ENCODE peak calls at places on chromosomes 11 and 22, in ten cellular contexts. P is adrenal gland; Q is amniotic stem cell; O is A549; C is iPS DF 6.9; W is NAMALWA; Z is Caco-2; K is activated naive CD8-positive, alpha-beta T cell treated with anti-CD3 and anti-CD28 coated beads, Interleukin-2, amount 50 U/mL, for 16 hours; R is GM12891; I is RWPE1. F is an unnamed sample.

GRCh38 chr11:12280838-12281565 is 96.4 kb upstream of the PARVA start:
- DNase-seq in K (no peak), I (no peak), C (no peak), Q (no peak), Z (no peak), P (no peak), W (no peak), O (no peak), R (no peak), F (peak; percentile 5)

GRCh38 chr11:29166306-29166705 is 850.5 kb downstream of the KCNA4 start:
- DNase-seq in K (no peak), Z (no peak), W (no peak), O (no peak), I (no peak), Q (no peak), R (no peak), C (no peak), P (no peak), F (no peak)

GRCh38 chr22:42644422-42645340 is 4.3 kb upstream of the ATP5MGL start:
- DNase-seq in W (no peak), I (no peak), C (no peak), P (no peak), O (no peak), Z (no peak), Q (no peak), K (no peak), R (no peak), F (no peak)

GRCh38 chr11:35058318-35058717 is 80.7 kb upstream of the CD44 start:
- DNase-seq in Q (no peak), W (no peak), C (no peak), O (no peak), K (no peak), R (no peak), I (no peak), Z (no peak), P (no peak), F (no peak)

GRCh38 chr11:19715373-19715772 is 2.7 kb downstream of the NAV2 start:
- DNase-seq in R (no peak), P (peak; percentile 17), O (peak; percentile 70), I (no peak), C (no peak), Q (peak; percentile 63), Z (no peak), K (no peak), W (no peak), F (no peak)

GRCh38 chr11:108522318-108522717 is 24.1 kb upstream of the POGLUT3 start:
- DNase-seq in C (no peak), W (no peak), R (no peak), P (no peak), Z (no peak), I (no peak), O (no peak), Q (no peak), K (no peak), F (no peak)

GRCh38 chr11:46293616-46294015 is 16.2 kb downstream of the CREB3L1 start:
- DNase-seq in Z (no peak), K (no peak), R (no peak), W (no peak), O (no peak), C (no peak), P (no peak), I (no peak), Q (peak; percentile 82), F (no peak)

GRCh38 chr11:83441171-83441570 is 155.0 kb upstream of the CCDC90B start:
- DNase-seq in C (no peak), O (no peak), I (no peak), R (no peak), K (no peak), P (no peak), Z (no peak), Q (no peak), W (no peak), F (no peak)

GRCh38 chr11:76169473-76169881 is 36.8 kb downstream of the WNT11 start:
- DNase-seq in O (no peak), K (no peak), W (no peak), C (no peak), Z (no peak), P (no peak), Q (no peak), R (no peak), I (no peak), F (no peak)

GRCh38 chr11:20337526-20338154 is 25.9 kb upstream of the HTATIP2 start:
- DNase-seq in W (peak; percentile 37), Q (no peak), K (no peak), O (peak; percentile 42), P (no peak), Z (peak; percentile 43), C (no peak), R (peak; percentile 12), I (peak; percentile 22), F (no peak)

GRCh38 chr11:119567667-119568582 is 145.0 kb upstream of the THY1 start:
- DNase-seq in C (no peak), Z (no peak), I (no peak), O (peak; percentile 31), K (no peak), Q (peak; percentile 72), P (no peak), W (no peak), R (no peak), F (no peak)

GRCh38 chr11:2521681-2522630 is 77.1 kb downstream of the KCNQ1 start:
- DNase-seq in O (no peak), P (peak; percentile 42), Z (no peak), W (no peak), I (no peak), K (no peak), C (no peak), Q (no peak), R (peak; percentile 14), F (no peak)

GRCh38 chr11:40759341-40759740 is 700.1 kb downstream of the LRRC4C start:
- DNase-seq in C (no peak), W (no peak), K (no peak), I (no peak), Z (no peak), P (no peak), Q (no peak), R (no peak), O (no peak), F (no peak)

GRCh38 chr22:49561976-49562375 is 265.7 kb downstream of the BRD1 start:
- DNase-seq in W (no peak), O (no peak), Q (no peak), K (no peak), Z (no peak), I (no peak), R (no peak), P (no peak), C (no peak), F (no peak)

GRCh38 chr11:27401760-27402316 is 38.8 kb upstream of the CCDC34 start:
- DNase-seq in W (no peak), R (no peak), P (no peak), Z (peak; percentile 10), O (peak; percentile 94), Q (no peak), K (no peak), I (no peak), C (no peak), F (no peak)

GRCh38 chr11:16923987-16924386 is 90.2 kb downstream of the PLEKHA7 start:
- DNase-seq in C (no peak), O (no peak), I (peak; percentile 39), Q (no peak), K (no peak), Z (peak; percentile 80), P (no peak), R (peak; percentile 30), W (no peak), F (no peak)

GRCh38 chr22:26597480-26597879 is 7.5 kb upstream of the TPST2 start:
- DNase-seq in R (no peak), I (no peak), C (no peak), W (no peak), P (no peak), Q (no peak), O (no peak), Z (no peak), K (no peak), F (no peak)

GRCh38 chr11:116742104-116742503 is 30.7 kb downstream of the BUD13 start:
- DNase-seq in W (no peak), K (no peak), P (no peak), O (no peak), Z (no peak), Q (no peak), I (no peak), R (no peak), C (no peak), F (no peak)

GRCh38 chr22:30246962-30247376 is 410 bp upstream of the LIF start:
- DNase-seq in W (no peak), O (no peak), Z (peak; percentile 67), R (no peak), C (no peak), I (no peak), K (no peak), Q (no peak), P (no peak), F (no peak)

GRCh38 chr22:42881982-42882656 is 25.0 kb upstream of the ARFGAP3 start:
- DNase-seq in C (no peak), Q (no peak), P (peak; percentile 92), O (no peak), Z (no peak), I (no peak), R (no peak), W (peak; percentile 68), K (no peak), F (no peak)

GRCh38 chr11:37786214-37786755 is 1188.2 kb upstream of the RAG2 start:
- DNase-seq in P (no peak), R (no peak), O (no peak), K (no peak), W (no peak), I (no peak), Z (no peak), C (no peak), Q (peak; percentile 53), F (no peak)

GRCh38 chr11:77126861-77127673 is 979 bp upstream of the MYO7A start:
- DNase-seq in Z (peak; percentile 84), O (peak; percentile 36), R (peak; percentile 79), W (peak; percentile 44), I (peak; percentile 50), C (peak; percentile 35), P (peak; percentile 55), Q (no peak), K (peak; percentile 17), F (peak; percentile 21)

GRCh38 chr11:61362542-61362875 is 335 bp downstream of the TMEM138 start:
- DNase-seq in I (peak; percentile 47), O (peak; percentile 48), K (no peak), Z (peak; percentile 39), R (no peak), Q (peak; percentile 46), W (peak; percentile 64), P (no peak), C (no peak), F (no peak)

GRCh38 chr11:23856654-23857053 is 640.2 kb upstream of the LUZP2 start:
- DNase-seq in O (no peak), Q (no peak), Z (no peak), R (no peak), K (no peak), P (no peak), I (no peak), W (no peak), C (no peak), F (no peak)

GRCh38 chr11:68122936-68123539 is 1.9 kb upstream of the CHKA start:
- DNase-seq in R (no peak), I (no peak), O (peak; percentile 63), C (no peak), K (no peak), Z (peak; percentile 77), W (no peak), Q (no peak), P (peak; percentile 57), F (no peak)

GRCh38 chr11:66262191-66262590 is 6.2 kb upstream of the RAB1B start:
- DNase-seq in C (no peak), Q (no peak), P (no peak), O (no peak), K (no peak), Z (no peak), I (no peak), W (no peak), R (no peak), F (no peak)

GRCh38 chr11:65613091-65613928 is 711 bp downstream of the MAP3K11 start:
- DNase-seq in C (no peak), Q (no peak), W (no peak), O (no peak), Z (no peak), P (peak; percentile 47), R (peak; percentile 60), I (no peak), K (no peak), F (no peak)

GRCh38 chr22:38733329-38734202 is 22.2 kb downstream of the SUN2 start:
- DNase-seq in I (peak; percentile 34), K (no peak), R (no peak), Q (no peak), P (peak; percentile 76), O (peak; percentile 29), W (peak; percentile 59), Z (peak; percentile 69), C (no peak), F (no peak)